ENCODE peak calls at places on chromosomes 1 and 21, in six cellular contexts. X, N, E, K, D and I are unnamed samples.

GRCh38 chr1:230149751-230150584 is 82.9 kb downstream of the GALNT2 start:
- DNase-seq in X (no peak), N (no peak), E (no peak), K (no peak), D (no peak), I (no peak)

GRCh38 chr21:42445311-42445710 is 41.6 kb downstream of the UBASH3A start:
- DNase-seq in X (no peak), N (no peak), E (no peak), K (no peak), D (no peak), I (no peak)

GRCh38 chr1:114322207-114322606 is 168.5 kb upstream of the SYT6 start:
- DNase-seq in X (no peak), N (no peak), E (no peak), K (no peak), D (no peak), I (no peak)

GRCh38 chr1:23559985-23560755 is 869 bp upstream of the ID3 start:
- DNase-seq in X (no peak), N (no peak), E (peak), K (no peak), D (no peak), I (no peak)

GRCh38 chr1:114352797-114353196 is 158.2 kb downstream of the TRIM33 start:
- DNase-seq in X (no peak), N (no peak), E (no peak), K (no peak), D (no peak), I (peak)

GRCh38 chr1:154856544-154856943 is 13.5 kb downstream of the KCNN3 start:
- DNase-seq in X (no peak), N (no peak), E (no peak), K (no peak), D (no peak), I (no peak)

GRCh38 chr1:29810121-29811120 is 574.1 kb downstream of the PTPRU start:
- DNase-seq in X (no peak), N (no peak), E (no peak), K (no peak), D (peak), I (no peak)

GRCh38 chr1:233938476-233938875 is 34.0 kb downstream of the SLC35F3 start:
- DNase-seq in X (no peak), N (no peak), E (no peak), K (no peak), D (no peak), I (no peak)

GRCh38 chr1:187264995-187265602 is 436.4 kb downstream of the PLA2G4A start:
- DNase-seq in X (peak), N (no peak), E (peak), K (no peak), D (no peak), I (no peak)

GRCh38 chr1:150256549-150257341 is 829 bp upstream of the CA14 start:
- DNase-seq in X (no peak), N (no peak), E (no peak), K (no peak), D (no peak), I (no peak)

GRCh38 chr1:21491483-21492170 is 17.6 kb upstream of the ALPL start:
- DNase-seq in X (no peak), N (no peak), E (peak), K (no peak), D (no peak), I (no peak)

GRCh38 chr1:84164156-84164555 is 20.1 kb downstream of the PRKACB start:
- DNase-seq in X (no peak), N (no peak), E (no peak), K (no peak), D (no peak), I (no peak)
- H3K4me3 ChIP-seq in X (no peak), N (peak), E (no peak), K (no peak), D (no peak), I (peak)

GRCh38 chr21:44006656-44007055 is 5.5 kb upstream of the TRAPPC10 start:
- DNase-seq in X (peak), N (no peak), E (no peak), K (no peak), D (no peak), I (no peak)
- H3K27ac ChIP-seq in X (peak), N (peak), E (no peak), K (peak), D (peak), I (no peak)

GRCh38 chr1:172266528-172267174 is 153.8 kb upstream of the C1orf105 start:
- DNase-seq in X (no peak), N (no peak), E (no peak), K (no peak), D (no peak), I (no peak)
- H3K4me3 ChIP-seq in X (no peak), N (no peak), E (no peak), K (no peak), D (no peak), I (no peak)

GRCh38 chr21:14677023-14677422 is 130.9 kb upstream of the SAMSN1 start:
- DNase-seq in X (no peak), N (no peak), E (no peak), K (no peak), D (no peak), I (no peak)
- H3K27ac ChIP-seq in X (no peak), N (no peak), E (no peak), K (no peak), D (no peak), I (no peak)

GRCh38 chr1:111141803-111142202 is 1.8 kb downstream of the CEPT1 start:
- DNase-seq in X (no peak), N (no peak), E (no peak), K (no peak), D (no peak), I (no peak)
- H3K4me3 ChIP-seq in X (no peak), N (peak), E (no peak), K (peak), D (peak), I (peak)

GRCh38 chr1:85378526-85378925 is 86.4 kb downstream of the DDAH1 start:
- DNase-seq in X (no peak), N (no peak), E (no peak), K (no peak), D (no peak), I (no peak)

GRCh38 chr1:85375422-85375934 is 89.5 kb downstream of the DDAH1 start:
- DNase-seq in X (no peak), N (no peak), E (no peak), K (no peak), D (no peak), I (no peak)

GRCh38 chr1:85374160-85374559 is 90.8 kb downstream of the DDAH1 start:
- DNase-seq in X (peak), N (no peak), E (peak), K (no peak), D (no peak), I (no peak)

GRCh38 chr1:85379203-85380136 is 85.5 kb downstream of the DDAH1 start:
- DNase-seq in X (no peak), N (no peak), E (no peak), K (no peak), D (no peak), I (no peak)
- H3K27ac ChIP-seq in X (no peak), N (no peak), E (no peak), K (no peak), D (no peak), I (no peak)

DNA sequence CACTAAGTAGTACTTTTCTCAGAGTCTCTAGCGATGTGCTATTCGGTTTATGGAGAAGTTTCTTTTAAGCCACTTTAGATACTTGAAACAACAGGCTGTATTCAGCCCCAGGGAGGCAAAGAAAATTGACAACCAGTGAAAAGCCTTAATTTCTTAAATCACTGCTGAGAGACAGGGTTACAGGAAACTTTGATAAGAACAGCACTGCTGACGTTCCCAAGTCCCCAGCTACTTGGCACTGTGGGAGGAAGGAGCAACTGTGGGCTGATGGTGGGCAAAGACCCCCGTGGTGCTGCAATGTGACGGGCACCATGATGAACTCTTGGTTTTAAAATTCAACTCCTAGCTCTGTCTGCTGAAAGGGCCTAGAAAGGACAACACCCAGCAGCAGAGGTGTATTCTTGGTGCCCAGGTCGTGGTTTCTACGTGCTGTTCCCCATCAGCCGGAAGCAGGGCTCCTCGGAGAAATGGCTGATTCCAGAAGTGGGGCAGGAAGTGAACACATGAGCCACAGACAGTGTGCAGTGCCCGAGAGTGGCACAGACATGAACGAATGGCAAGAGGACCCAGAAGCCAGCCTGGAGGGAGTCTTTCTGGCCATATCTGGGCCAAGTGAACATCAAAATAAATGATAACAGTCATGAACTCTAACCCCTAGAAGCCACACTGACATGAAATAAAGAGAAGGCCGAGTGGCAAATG is 5.3 kb downstream of the PTTG1IP start:
- DNase-seq in X (no peak), N (no peak), E (no peak), K (no peak), D (no peak), I (no peak)
- H3K4me3 ChIP-seq in X (no peak), N (no peak), E (no peak), K (peak), D (no peak), I (no peak)

DNA sequence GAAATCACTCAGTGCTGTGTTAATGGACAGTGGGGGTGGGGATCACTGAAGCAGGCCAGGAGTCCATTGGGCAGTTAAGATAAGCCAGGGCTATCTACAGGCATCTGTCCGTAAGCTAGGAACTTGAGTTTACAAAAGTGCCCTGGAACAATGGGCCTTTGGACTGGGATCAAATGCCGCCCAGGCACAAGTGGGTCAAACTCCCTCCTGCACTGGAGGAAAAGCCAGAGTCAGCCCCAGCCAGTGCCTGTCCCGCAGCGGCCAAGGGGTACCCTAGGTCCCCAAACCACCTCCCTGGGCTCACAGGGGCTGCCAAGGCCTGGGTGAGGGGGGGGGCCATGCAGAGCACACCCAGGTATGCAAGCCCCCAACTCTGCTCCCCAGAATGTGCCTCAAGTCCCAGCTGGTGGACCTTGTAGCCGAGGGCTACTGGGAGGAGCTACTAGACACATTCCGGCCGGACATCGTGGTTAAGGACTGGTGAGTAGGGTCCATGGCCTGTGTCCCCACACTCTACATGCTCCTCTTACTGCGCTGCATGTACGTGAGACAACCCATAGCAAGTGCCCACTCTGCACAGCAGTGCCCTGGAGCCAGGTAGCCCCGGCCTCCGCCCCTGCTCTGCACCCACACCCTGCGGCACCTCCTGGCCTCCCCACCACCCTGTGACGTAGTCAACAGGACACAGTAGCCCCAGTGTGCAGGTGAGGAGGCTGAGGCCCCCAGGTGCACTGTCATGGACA is 7.7 kb downstream of the FBXO6 start:
- DNase-seq in X (no peak), N (no peak), E (no peak), K (no peak), D (no peak), I (no peak)
- H3K27ac ChIP-seq in X (no peak), N (no peak), E (no peak), K (no peak), D (no peak), I (no peak)

DNA sequence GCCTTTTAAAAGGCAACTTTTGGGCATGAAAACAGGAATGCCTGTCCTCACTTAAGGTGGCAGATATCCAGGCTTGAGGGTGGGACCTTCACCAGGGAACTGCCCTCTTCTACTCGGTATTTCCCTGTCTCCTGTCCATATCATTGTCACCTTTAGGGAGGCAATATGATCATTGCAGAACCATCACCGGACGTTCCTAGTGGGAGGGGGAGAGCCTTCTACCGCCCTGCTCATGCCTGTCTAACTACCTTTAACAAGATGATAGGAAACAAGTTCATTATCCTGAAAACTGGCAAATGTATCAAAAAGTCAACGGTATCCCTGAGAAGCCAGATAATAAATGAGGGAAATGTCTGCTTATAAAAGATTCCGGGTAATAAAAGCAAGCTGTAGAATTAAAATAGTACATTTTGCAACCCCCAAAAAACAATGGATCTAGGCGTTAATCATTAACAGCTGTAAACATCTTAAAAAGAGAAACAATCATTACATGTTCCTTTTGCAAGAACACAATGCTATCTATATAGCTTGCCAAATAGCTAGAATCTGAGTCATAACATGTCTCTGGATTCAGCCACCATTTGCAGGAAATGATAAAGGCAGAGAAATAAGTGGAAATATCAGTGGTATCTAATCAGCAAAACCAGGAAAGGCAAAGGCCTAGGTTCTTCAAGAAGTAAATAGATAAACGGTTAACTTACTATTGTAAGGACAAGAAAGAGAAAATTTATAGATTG is 852.9 kb upstream of the ADGRL4 start:
- DNase-seq in X (peak), N (no peak), E (peak), K (no peak), D (no peak), I (no peak)
- H3K4me3 ChIP-seq in X (no peak), N (no peak), E (no peak), K (no peak), D (no peak), I (no peak)

DNA sequence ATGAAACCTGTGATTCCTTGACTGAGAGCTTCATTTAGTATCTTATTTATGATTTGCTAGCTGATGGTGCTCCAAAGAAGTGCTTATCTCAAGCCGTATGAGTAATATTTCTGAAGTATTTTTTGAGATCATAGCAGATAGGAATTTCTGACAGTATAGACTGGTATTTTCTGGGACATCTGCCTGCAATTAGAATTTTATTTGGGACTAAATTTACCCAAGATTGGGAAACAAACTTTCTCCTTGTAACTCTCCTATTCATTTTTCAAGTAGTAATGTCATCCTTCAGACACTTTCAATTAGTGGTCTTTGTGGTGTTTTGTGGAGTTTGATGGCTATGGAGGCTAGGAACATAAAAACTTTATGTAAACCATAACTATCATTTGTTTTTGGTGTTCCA is 597.2 kb upstream of the ZP4 start:
- DNase-seq in X (no peak), N (no peak), E (no peak), K (no peak), D (no peak), I (no peak)
- H3K27ac ChIP-seq in X (peak), N (no peak), E (no peak), K (no peak), D (no peak), I (no peak)